ENCODE peak calls at places on chromosomes 5 and 9, in eight cellular contexts. S is heart right ventricle; G is NCI-H1417 treated with DMSO at 0.1 percent for 48 hours; D is heart left ventricle; J is chondrocyte; O is HEK293T; W is activated CD4-positive, alpha-beta T cell treated with anti-CD3 and anti-CD28 coated beads, Interleukin-2, amount 50 U/mL, for 1 hour; A is osteoblast. L is an unnamed sample.

GRCh38 chr5:68139601-68140441 is 75.7 kb upstream of the PIK3R1 start:
- DNase-seq in S (no peak), G (peak; percentile 85), D (no peak), J (no peak), O (no peak), W (no peak), A (no peak), L (no peak)

GRCh38 chr5:37248387-37248969 is 698 bp downstream of the CPLANE1 start:
- DNase-seq in S (no peak), G (no peak), D (no peak), J (no peak), O (no peak), W (no peak), A (no peak), L (no peak)

GRCh38 chr5:138138949-138139775 is at the start of gene NME5:
- DNase-seq in S (peak; percentile 61), G (peak; percentile 19), D (peak; percentile 76), J (no peak), O (peak; percentile 30), W (no peak), A (peak; percentile 90), L (no peak)

GRCh38 chr5:80864706-80865435 is 95.3 kb upstream of the RASGRF2 start:
- DNase-seq in S (no peak), G (no peak), D (no peak), J (no peak), O (no peak), W (no peak), A (no peak), L (no peak)

GRCh38 chr5:115962565-115963402 is 509 bp downstream of the LVRN start:
- DNase-seq in S (peak; percentile 21), G (no peak), D (no peak), J (peak; percentile 94), O (no peak), W (no peak), A (peak; percentile 71), L (peak; percentile 45)

GRCh38 chr5:154850255-154851062 is at the start of gene FAXDC2:
- DNase-seq in S (peak; percentile 69), G (no peak), D (peak; percentile 84), J (no peak), O (peak; percentile 63), W (no peak), A (peak; percentile 95), L (no peak)

GRCh38 chr5:187042-187431 is 4.3 kb upstream of the LRRC14B start:
- DNase-seq in S (no peak), G (no peak), D (peak; percentile 20), J (peak; percentile 57), O (no peak), W (no peak), A (peak; percentile 44), L (no peak)

GRCh38 chr5:94524841-94525697 is 93.3 kb downstream of the KIAA0825 start:
- DNase-seq in S (no peak), G (no peak), D (no peak), J (no peak), O (peak; percentile 30), W (peak; percentile 1), A (no peak), L (peak; percentile 37)

GRCh38 chr5:148457183-148457620 is 73.4 kb downstream of the FBXO38 start:
- DNase-seq in S (no peak), G (peak; percentile 55), D (no peak), J (no peak), O (no peak), W (peak; percentile 7), A (no peak), L (no peak)

GRCh38 chr9:81035171-81035570 is 654.2 kb downstream of the TLE1 start:
- DNase-seq in S (no peak), G (no peak), D (no peak), J (no peak), O (no peak), W (no peak), A (no peak), L (no peak)

GRCh38 chr9:121098567-121099198 is 23.9 kb downstream of the CNTRL start:
- DNase-seq in S (no peak), G (no peak), D (no peak), J (no peak), O (no peak), W (no peak), A (no peak), L (no peak)

L was measured in HuH-7.